ENCODE peak calls at places on chromosomes 12 and 14, in nine cellular contexts. K is tibial nerve, V is IMR-90, U is breast epithelium, M is heart left ventricle, Z is sigmoid colon, I is thyroid gland, J is H1, O is right lobe of liver. D is an unnamed sample.
A peak's percentile ranks its signal among the peaks of the same experiment; 100 is the strongest.

GRCh38 chr12:66713984-66714383 is 35.1 kb upstream of the GRIP1 start:
- DNase-seq in U (no peak), O (no peak), J (no peak), V (no peak), K (no peak), M (no peak), Z (no peak), I (no peak), D (no peak)

GRCh38 chr14:92597873-92598548 is 84.4 kb downstream of the RIN3 start:
- DNase-seq in J (no peak), Z (no peak), I (no peak), M (no peak), U (no peak), V (no peak), K (no peak), O (no peak), D (no peak)

GRCh38 chr12:58443981-58444371 is 476.3 kb downstream of the LRIG3 start:
- DNase-seq in K (no peak), I (no peak), Z (no peak), J (no peak), U (no peak), V (peak; percentile 59), M (no peak), O (no peak), D (no peak)

GRCh38 chr12:72723732-72724131 is 451.6 kb downstream of the TRHDE start:
- DNase-seq in U (no peak), K (no peak), J (no peak), Z (no peak), M (no peak), O (no peak), I (no peak), V (no peak), D (no peak)

GRCh38 chr12:96343347-96343954 is 56.8 kb downstream of the CDK17 start:
- DNase-seq in K (no peak), I (no peak), Z (no peak), J (no peak), O (no peak), M (no peak), V (peak; percentile 22), U (no peak), D (no peak)

GRCh38 chr12:61365001-61365400 is 895.2 kb upstream of the USP15 start:
- DNase-seq in O (no peak), K (no peak), U (no peak), M (no peak), I (no peak), Z (no peak), J (no peak), V (no peak), D (no peak)

GRCh38 chr12:67697443-67697842 is 48.9 kb downstream of the DYRK2 start:
- DNase-seq in K (no peak), J (no peak), V (no peak), U (no peak), O (no peak), I (no peak), Z (no peak), M (no peak), D (no peak)

GRCh38 chr12:27400856-27401255 is 45.7 kb upstream of the SMCO2 start:
- DNase-seq in Z (no peak), J (no peak), V (no peak), K (no peak), O (no peak), I (peak; percentile 55), U (no peak), M (no peak), D (no peak)

GRCh38 chr12:85390281-85390680 is 110.3 kb downstream of the ALX1 start:
- DNase-seq in K (no peak), I (no peak), O (no peak), M (no peak), J (no peak), Z (no peak), U (no peak), V (no peak), D (no peak)

GRCh38 chr12:109768901-109769670 is 55.5 kb downstream of the FAM222A start:
- DNase-seq in V (no peak), O (no peak), Z (peak; percentile 59), I (no peak), K (no peak), J (no peak), M (no peak), U (peak; percentile 48), D (no peak)

GRCh38 chr12:26699237-26699636 is 133.8 kb downstream of the ITPR2 start:
- DNase-seq in Z (no peak), J (no peak), I (no peak), O (no peak), K (no peak), U (no peak), V (peak; percentile 53), M (no peak), D (no peak)

GRCh38 chr14:49992448-49992847 is 99.6 kb downstream of the ARF6 start:
- DNase-seq in O (no peak), J (no peak), I (no peak), Z (no peak), M (no peak), U (no peak), K (no peak), V (no peak), D (no peak)

GRCh38 chr12:24798335-24798734 is 150.6 kb downstream of the BCAT1 start:
- DNase-seq in O (no peak), M (no peak), U (no peak), I (no peak), J (no peak), V (no peak), K (no peak), Z (no peak), D (no peak)

GRCh38 chr14:40623641-40624040 is 983.0 kb upstream of the LRFN5 start:
- DNase-seq in V (no peak), Z (no peak), J (no peak), K (no peak), U (no peak), I (no peak), M (no peak), O (no peak), D (no peak)

GRCh38 chr12:56886319-56886718 is 47.9 kb downstream of the SDR9C7 start:
- DNase-seq in Z (no peak), K (no peak), I (no peak), V (no peak), J (no peak), U (no peak), O (no peak), M (no peak), D (no peak)

GRCh38 chr14:52327374-52328226 is 13.5 kb downstream of the PTGER2 start:
- DNase-seq in V (peak; percentile 68), U (no peak), Z (no peak), J (no peak), I (no peak), K (no peak), M (no peak), O (no peak), D (no peak)

GRCh38 chr14:104700747-104701215 is 11.4 kb downstream of the INF2 start:
- DNase-seq in V (no peak), M (no peak), K (no peak), O (no peak), Z (no peak), U (no peak), J (no peak), I (no peak), D (no peak)

GRCh38 chr14:69354383-69355154 is 43.5 kb downstream of the ERH start:
- DNase-seq in J (no peak), U (no peak), M (no peak), K (no peak), I (peak; percentile 51), Z (peak; percentile 57), V (peak; percentile 5), O (peak; percentile 34), D (no peak)
- TF ChIP-seq POLR2A in J (no peak), U (no peak), M (no peak), K (no peak), I (no peak), Z (no peak), V (no peak), O (no peak), D (no peak)

DNA sequence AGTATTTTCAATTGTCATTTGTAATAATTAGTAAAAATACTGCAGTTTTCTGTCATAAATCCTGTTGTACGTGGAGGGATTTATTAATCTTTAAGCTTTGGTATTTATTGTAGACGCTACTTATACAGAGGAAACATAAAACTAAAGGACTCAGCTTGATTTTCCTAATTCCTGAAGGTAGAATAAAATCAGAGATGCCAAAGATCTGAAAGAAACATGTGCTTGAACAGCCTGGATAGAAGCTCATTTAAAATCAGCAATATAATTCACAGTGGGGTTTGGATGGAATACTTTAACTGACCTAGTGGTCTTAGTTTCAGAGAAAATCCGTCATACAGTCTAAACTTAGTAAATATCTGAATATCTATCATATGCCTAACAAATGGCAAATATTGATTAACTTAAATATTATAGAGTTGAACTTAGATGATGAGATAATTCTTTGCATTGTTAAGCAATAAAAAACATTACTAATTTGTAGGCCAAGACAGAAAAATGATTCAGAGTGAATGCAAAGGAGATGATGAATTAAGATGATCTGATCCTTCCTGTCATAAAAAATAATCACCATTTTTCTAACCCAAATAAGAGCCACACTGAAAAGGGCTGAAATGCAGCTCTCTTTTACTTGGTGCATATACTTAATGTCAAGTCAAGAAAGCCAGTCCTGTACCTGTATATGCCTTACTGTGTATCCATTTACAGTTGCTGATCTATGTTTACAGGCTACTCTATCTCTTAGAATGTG is 397.1 kb upstream of the DCN start:
- DNase-seq in J (no peak), O (no peak), M (no peak), Z (no peak), I (no peak), K (no peak), U (no peak), V (no peak), D (no peak)
- TF ChIP-seq POLR2A in J (no peak), O (no peak), M (no peak), Z (no peak), I (no peak), K (no peak), U (no peak), V (no peak), D (no peak)

GRCh38 chr12:6961278-6961694 is 9.2 kb downstream of the PHB2 start:
- DNase-seq in M (peak; percentile 75), J (no peak), U (peak; percentile 79), I (peak; percentile 36), V (no peak), K (no peak), Z (peak; percentile 86), O (peak; percentile 86), D (peak; percentile 92)
- TF ChIP-seq POLR2A in M (no peak), J (no peak), U (no peak), I (no peak), V (no peak), K (peak; percentile 14), Z (no peak), O (peak; percentile 19), D (no peak)

DNA sequence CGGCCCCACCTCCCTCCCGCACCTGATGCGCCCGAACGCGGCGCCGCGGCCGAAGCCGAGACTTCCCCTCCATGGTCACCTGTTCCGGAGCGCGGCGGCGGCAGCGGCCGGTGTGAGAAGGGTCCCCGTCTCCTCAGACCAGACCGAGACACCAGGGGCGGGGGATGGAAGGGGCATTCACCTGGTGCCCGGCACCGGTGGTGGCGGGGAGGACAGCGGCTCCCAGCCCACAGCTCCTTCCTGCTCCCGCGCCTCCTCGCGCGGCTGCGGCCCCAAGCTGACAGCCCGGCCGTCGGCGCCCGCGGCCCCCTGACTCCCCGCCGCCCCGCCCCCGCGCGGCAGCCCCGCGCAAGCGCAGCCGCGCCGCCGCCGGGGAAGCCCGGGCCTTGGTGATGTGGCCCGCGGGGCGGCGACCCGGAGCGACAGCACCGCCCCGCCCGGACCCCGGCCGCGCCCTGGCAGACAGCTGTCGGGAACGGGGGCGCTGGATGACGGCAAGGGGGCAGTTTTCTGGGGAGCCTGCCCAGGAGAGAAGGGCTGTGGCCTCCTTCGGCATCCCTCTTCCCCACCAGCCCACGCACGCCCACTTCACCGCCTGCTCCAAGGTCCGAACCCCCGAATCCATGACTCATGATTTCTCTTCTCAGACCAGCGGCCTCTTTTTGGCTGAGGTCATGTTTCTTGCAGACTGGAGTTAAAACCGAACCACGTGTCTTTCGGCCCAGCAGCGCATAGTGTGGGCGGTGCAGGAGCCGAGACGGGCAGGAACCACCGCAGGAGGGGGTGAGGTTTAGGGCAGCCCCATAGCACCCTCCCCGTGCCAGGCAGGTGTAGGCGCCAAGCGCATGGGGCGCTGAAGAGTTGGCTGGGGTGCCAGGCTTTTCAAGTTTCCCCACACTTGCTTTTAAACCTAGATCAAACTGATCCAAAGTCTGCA is at the start of gene SLC41A2:
- DNase-seq in J (peak; percentile 43), I (peak; percentile 88), U (peak; percentile 63), V (peak; percentile 93), K (peak; percentile 75), Z (peak; percentile 91), M (peak; percentile 81), O (peak; percentile 89), D (peak; percentile 93)
- TF ChIP-seq POLR2A in J (no peak), I (no peak), U (no peak), V (peak; percentile 59), K (peak; percentile 59), Z (no peak), M (no peak), O (peak; percentile 69), D (peak; percentile 66)